ENCODE peak calls at places on chromosome 1, in seven cellular contexts. One of them, this sample, is unnamed.

GRCh38 chr1:215377736-215378135 is 189.4 kb upstream of the KCTD3 start:
- DNase-seq in kidney: no peak
- DNase-seq in GM04504: no peak
- DNase-seq in HT-29: no peak
- DNase-seq in pancreas: no peak
- DNase-seq in HepG2: no peak
- DNase-seq in stimulated activated CD8-positive, alpha-beta memory T cell treated with anti-CD3 and anti-CD28 coated beads, Interleukin-15, amount 100 ng/mL, for 24 hours: no peak
- DNase-seq in this sample: no peak

GRCh38 chr1:245154429-245155185 is at the start of gene KIF26B:
- DNase-seq in kidney: peak; percentile 82
- DNase-seq in GM04504: no peak
- DNase-seq in HT-29: peak; percentile 36
- DNase-seq in pancreas: no peak
- DNase-seq in HepG2: peak; percentile 47
- DNase-seq in stimulated activated CD8-positive, alpha-beta memory T cell treated with anti-CD3 and anti-CD28 coated beads, Interleukin-15, amount 100 ng/mL, for 24 hours: no peak
- DNase-seq in this sample: peak; percentile 40

GRCh38 chr1:56590520-56591011 is 11.2 kb upstream of the PLPP3 start:
- DNase-seq in kidney: no peak
- DNase-seq in GM04504: no peak
- DNase-seq in HT-29: no peak
- DNase-seq in pancreas: no peak
- DNase-seq in HepG2: peak; percentile 30
- DNase-seq in stimulated activated CD8-positive, alpha-beta memory T cell treated with anti-CD3 and anti-CD28 coated beads, Interleukin-15, amount 100 ng/mL, for 24 hours: no peak
- DNase-seq in this sample: no peak

GRCh38 chr1:187413770-187414169 is 585.0 kb downstream of the PLA2G4A start:
- DNase-seq in kidney: no peak
- DNase-seq in GM04504: no peak
- DNase-seq in HT-29: peak; percentile 14
- DNase-seq in pancreas: no peak
- DNase-seq in HepG2: no peak
- DNase-seq in stimulated activated CD8-positive, alpha-beta memory T cell treated with anti-CD3 and anti-CD28 coated beads, Interleukin-15, amount 100 ng/mL, for 24 hours: no peak
- DNase-seq in this sample: peak; percentile 21

GRCh38 chr1:245201827-245202226 is 47.0 kb downstream of the KIF26B start:
- DNase-seq in kidney: no peak
- DNase-seq in GM04504: no peak
- DNase-seq in HT-29: no peak
- DNase-seq in pancreas: no peak
- DNase-seq in HepG2: no peak
- DNase-seq in stimulated activated CD8-positive, alpha-beta memory T cell treated with anti-CD3 and anti-CD28 coated beads, Interleukin-15, amount 100 ng/mL, for 24 hours: no peak
- DNase-seq in this sample: no peak

GRCh38 chr1:165467706-165468105 is 22.8 kb upstream of the RXRG start:
- DNase-seq in kidney: no peak
- DNase-seq in GM04504: no peak
- DNase-seq in HT-29: no peak
- DNase-seq in pancreas: no peak
- DNase-seq in HepG2: no peak
- DNase-seq in stimulated activated CD8-positive, alpha-beta memory T cell treated with anti-CD3 and anti-CD28 coated beads, Interleukin-15, amount 100 ng/mL, for 24 hours: no peak
- DNase-seq in this sample: no peak

GRCh38 chr1:90717665-90718410 is 736 bp upstream of the BARHL2 start:
- DNase-seq in kidney: no peak
- DNase-seq in GM04504: no peak
- DNase-seq in HT-29: no peak
- DNase-seq in pancreas: no peak
- DNase-seq in HepG2: no peak
- DNase-seq in stimulated activated CD8-positive, alpha-beta memory T cell treated with anti-CD3 and anti-CD28 coated beads, Interleukin-15, amount 100 ng/mL, for 24 hours: no peak
- DNase-seq in this sample: peak; percentile 75

GRCh38 chr1:195899762-195900352 is 708.4 kb downstream of the KCNT2 start:
- DNase-seq in kidney: no peak
- DNase-seq in GM04504: peak; percentile 17
- DNase-seq in HT-29: no peak
- DNase-seq in pancreas: no peak
- DNase-seq in HepG2: no peak
- DNase-seq in stimulated activated CD8-positive, alpha-beta memory T cell treated with anti-CD3 and anti-CD28 coated beads, Interleukin-15, amount 100 ng/mL, for 24 hours: no peak
- DNase-seq in this sample: no peak

GRCh38 chr1:169031566-169032224 is 74.8 kb upstream of the ATP1B1 start:
- DNase-seq in kidney: no peak
- DNase-seq in GM04504: no peak
- DNase-seq in HT-29: no peak
- DNase-seq in pancreas: no peak
- DNase-seq in HepG2: no peak
- DNase-seq in stimulated activated CD8-positive, alpha-beta memory T cell treated with anti-CD3 and anti-CD28 coated beads, Interleukin-15, amount 100 ng/mL, for 24 hours: no peak
- DNase-seq in this sample: no peak

GRCh38 chr1:20726107-20726911 is 6.2 kb downstream of the SH2D5 start:
- DNase-seq in kidney: no peak
- DNase-seq in GM04504: no peak
- DNase-seq in HT-29: no peak
- DNase-seq in pancreas: no peak
- DNase-seq in HepG2: no peak
- DNase-seq in stimulated activated CD8-positive, alpha-beta memory T cell treated with anti-CD3 and anti-CD28 coated beads, Interleukin-15, amount 100 ng/mL, for 24 hours: no peak
- DNase-seq in this sample: no peak

GRCh38 chr1:220462756-220463155 is 65.2 kb upstream of the MARK1 start:
- DNase-seq in kidney: no peak
- DNase-seq in GM04504: no peak
- DNase-seq in HT-29: peak; percentile 20
- DNase-seq in pancreas: no peak
- DNase-seq in HepG2: no peak
- DNase-seq in stimulated activated CD8-positive, alpha-beta memory T cell treated with anti-CD3 and anti-CD28 coated beads, Interleukin-15, amount 100 ng/mL, for 24 hours: no peak
- DNase-seq in this sample: no peak

This sample was measured in COR-L47.